ENCODE peak calls at places on chromosomes 16 and 17, in seven cellular contexts. L, I, S, E, N, P and V are unnamed samples.

GRCh38 chr17:30232822-30233427 is 2.6 kb downstream of the SLC6A4 start:
- DNase-seq in S (no peak), L (no peak), P (no peak), E (no peak), N (no peak), I (no peak), V (no peak)

GRCh38 chr17:29659155-29659554 is 36.4 kb upstream of the CORO6 start:
- DNase-seq in P (no peak), S (no peak), L (no peak), E (no peak), N (no peak), I (no peak), V (no peak)

GRCh38 chr17:21277332-21277731 is 7.2 kb upstream of the MAP2K3 start:
- DNase-seq in S (no peak), E (no peak), N (no peak), I (no peak), P (no peak), L (no peak), V (no peak)

GRCh38 chr17:66955821-66956220 is 8.7 kb upstream of the CACNG4 start:
- DNase-seq in P (no peak), N (no peak), L (no peak), S (no peak), I (no peak), E (no peak), V (no peak)

GRCh38 chr16:86085795-86086194 is 186.8 kb downstream of the IRF8 start:
- DNase-seq in S (peak), E (no peak), I (no peak), L (peak), P (no peak), N (no peak), V (no peak)

GRCh38 chr16:27759947-27760844 is 210.3 kb downstream of the KATNIP start:
- DNase-seq in I (no peak), N (no peak), P (peak), S (no peak), L (no peak), E (no peak), V (no peak)

GRCh38 chr17:7875804-7876203 is 12.8 kb upstream of the CHD3 start:
- DNase-seq in E (no peak), P (no peak), I (no peak), L (no peak), N (no peak), S (no peak), V (no peak)

GRCh38 chr17:12918132-12918531 is 99.7 kb downstream of the ELAC2 start:
- DNase-seq in E (no peak), L (no peak), P (no peak), I (no peak), S (no peak), N (no peak), V (no peak)

GRCh38 chr16:11759163-11759834 is 16.6 kb upstream of the TXNDC11 start:
- DNase-seq in P (no peak), I (peak), S (no peak), L (no peak), E (peak), N (no peak), V (no peak)

GRCh38 chr17:77801545-77802332 is 156.8 kb upstream of the TNRC6C start:
- DNase-seq in L (no peak), E (no peak), N (no peak), P (no peak), I (no peak), S (peak), V (no peak)

GRCh38 chr16:16166952-16167351 is 56.3 kb downstream of the ABCC6 start:
- DNase-seq in S (no peak), I (no peak), E (no peak), P (no peak), N (no peak), L (no peak), V (no peak)